ENCODE peak calls at places on chromosomes 5 and 9, in seven cellular contexts. I, V, K, N, H, R and Q are unnamed samples.

GRCh38 chr9:12775373-12775962 is 648 bp downstream of the LURAP1L start:
- DNase-seq in I (peak; percentile 42), V (no peak), K (no peak), N (no peak), H (peak; percentile 66), R (no peak), Q (peak; percentile 58)

GRCh38 chr5:171721469-171721868 is 64.1 kb upstream of the SMIM23 start:
- DNase-seq in I (no peak), V (no peak), K (no peak), N (no peak), H (no peak), R (no peak), Q (no peak)

GRCh38 chr5:128154943-128155342 is 71.4 kb downstream of the SLC12A2 start:
- DNase-seq in I (no peak), V (no peak), K (no peak), N (no peak), H (no peak), R (no peak), Q (no peak)

GRCh38 chr9:9214052-9214451 is 1398.8 kb downstream of the PTPRD start:
- DNase-seq in I (no peak), V (no peak), K (no peak), N (no peak), H (no peak), R (no peak), Q (no peak)

GRCh38 chr5:94916619-94917018 is 298.1 kb downstream of the SLF1 start:
- DNase-seq in I (no peak), V (no peak), K (no peak), N (no peak), H (no peak), R (no peak), Q (no peak)

GRCh38 chr9:112355305-112355953 is 22.0 kb upstream of the PTBP3 start:
- DNase-seq in I (peak; percentile 55), V (no peak), K (no peak), N (no peak), H (peak; percentile 72), R (no peak), Q (no peak)

GRCh38 chr5:150464554-150465012 is 15.0 kb upstream of the RPS14 start:
- DNase-seq in I (no peak), V (no peak), K (no peak), N (no peak), H (no peak), R (no peak), Q (no peak)

GRCh38 chr5:157253547-157253946 is 12.4 kb upstream of the CYFIP2 start:
- DNase-seq in I (no peak), V (peak; percentile 45), K (peak; percentile 47), N (peak; percentile 11), H (no peak), R (peak; percentile 10), Q (peak; percentile 67)

GRCh38 chr9:22208846-22209585 is 199.9 kb upstream of the CDKN2B start:
- DNase-seq in I (no peak), V (peak; percentile 36), K (no peak), N (no peak), H (no peak), R (peak; percentile 80), Q (no peak)

GRCh38 chr5:140382866-140383265 is 18.8 kb upstream of the ANKHD1 start:
- DNase-seq in I (no peak), V (no peak), K (no peak), N (no peak), H (no peak), R (no peak), Q (no peak)

GRCh38 chr9:32524558-32525461 is 1.2 kb downstream of the RIGI start:
- DNase-seq in I (no peak), V (no peak), K (peak; percentile 71), N (no peak), H (no peak), R (peak; percentile 9), Q (no peak)

GRCh38 chr9:27528886-27529315 is 713 bp downstream of the MOB3B start:
- DNase-seq in I (peak; percentile 74), V (peak; percentile 24), K (peak; percentile 52), N (no peak), H (peak; percentile 82), R (peak; percentile 2), Q (peak; percentile 58)

GRCh38 chr9:112447283-112447761 is 39.3 kb upstream of the KIAA1958 start:
- DNase-seq in I (no peak), V (no peak), K (no peak), N (peak; percentile 10), H (no peak), R (peak; percentile 26), Q (no peak)

GRCh38 chr5:172414618-172415599 is 39.4 kb downstream of the SH3PXD2B start:
- DNase-seq in I (no peak), V (no peak), K (no peak), N (no peak), H (no peak), R (no peak), Q (no peak)

GRCh38 chr5:76210946-76211345 is 127.8 kb downstream of the SV2C start:
- DNase-seq in I (no peak), V (no peak), K (no peak), N (no peak), H (no peak), R (no peak), Q (no peak)

GRCh38 chr5:76207122-76207521 is 123.9 kb downstream of the SV2C start:
- DNase-seq in I (no peak), V (no peak), K (no peak), N (no peak), H (no peak), R (no peak), Q (no peak)

GRCh38 chr5:76204191-76204590 is 121.0 kb downstream of the SV2C start:
- DNase-seq in I (no peak), V (no peak), K (no peak), N (no peak), H (no peak), R (no peak), Q (no peak)

GRCh38 chr5:76204713-76205112 is 121.5 kb downstream of the SV2C start:
- DNase-seq in I (no peak), V (no peak), K (peak; percentile 40), N (no peak), H (no peak), R (no peak), Q (no peak)

GRCh38 chr5:76209297-76209696 is 126.1 kb downstream of the SV2C start:
- DNase-seq in I (no peak), V (peak; percentile 6), K (no peak), N (no peak), H (no peak), R (no peak), Q (no peak)
- TF ChIP-seq CTCF in I (no peak), V (peak; percentile 7), K (no peak), N (no peak), H (no peak), R (no peak), Q (peak; percentile 25)

DNA sequence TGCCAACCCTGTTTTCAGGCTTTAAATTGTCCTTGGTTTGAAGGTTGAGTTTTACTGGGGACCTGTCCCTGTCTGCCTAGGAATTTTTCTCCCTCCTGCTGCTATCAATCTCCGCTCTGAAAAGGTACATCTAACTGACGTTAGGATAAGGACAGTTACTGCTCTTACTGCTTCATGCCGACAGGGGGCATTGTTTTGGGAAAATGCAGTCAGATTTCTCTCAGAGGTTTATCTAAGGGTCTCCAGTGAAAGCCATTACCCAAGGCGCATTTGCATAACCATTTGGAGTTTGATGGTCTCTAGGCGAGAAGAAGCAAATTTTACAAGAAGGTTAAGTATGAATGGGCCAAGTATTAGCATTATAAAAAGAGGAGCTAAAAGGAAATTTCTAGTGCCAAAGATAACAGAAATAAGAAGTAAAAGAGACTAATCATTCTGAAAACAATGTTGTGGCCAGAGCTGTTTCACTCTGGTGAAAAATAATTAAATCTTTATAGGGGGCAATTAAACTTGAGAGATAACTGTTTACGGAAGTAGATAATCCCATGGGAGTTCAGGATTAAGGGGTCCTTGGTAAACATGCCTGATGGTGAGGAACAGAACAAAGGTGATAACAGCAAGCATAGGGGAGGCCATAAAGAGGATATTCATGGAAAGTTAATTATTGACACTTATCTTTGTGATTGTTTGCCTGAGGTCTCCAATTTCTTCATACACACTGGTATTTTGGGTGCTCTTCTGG is 605.0 kb downstream of the MTRR start:
- DNase-seq in I (no peak), V (no peak), K (no peak), N (no peak), H (no peak), R (no peak), Q (no peak)
- TF ChIP-seq CTCF in I (no peak), V (no peak), K (no peak), N (peak; percentile 42), H (no peak), R (no peak), Q (no peak)

GRCh38 chr9:116661037-116661954 is 25.8 kb upstream of the TRIM32 start:
- DNase-seq in I (no peak), V (peak; percentile 81), K (peak; percentile 31), N (peak; percentile 74), H (no peak), R (peak; percentile 60), Q (peak; percentile 23)
- TF ChIP-seq CTCF in I (peak; percentile 75), V (peak; percentile 89), K (peak; percentile 67), N (peak; percentile 82), H (peak; percentile 76), R (peak; percentile 80), Q (peak; percentile 76)

GRCh38 chr9:69121155-69122085 is 52.7 kb upstream of the TJP2 start:
- DNase-seq in I (peak; percentile 74), V (peak; percentile 21), K (peak; percentile 66), N (no peak), H (peak; percentile 85), R (no peak), Q (peak; percentile 71)
- TF ChIP-seq CTCF in I (no peak), V (no peak), K (no peak), N (peak; percentile 9), H (no peak), R (no peak), Q (no peak)

GRCh38 chr5:74943905-74944304 is 77.7 kb upstream of the FAM169A start:
- DNase-seq in I (no peak), V (no peak), K (no peak), N (no peak), H (no peak), R (no peak), Q (no peak)
- TF ChIP-seq CTCF in I (no peak), V (no peak), K (peak; percentile 7), N (peak; percentile 45), H (no peak), R (peak; percentile 21), Q (no peak)

GRCh38 chr5:169226904-169227303 is 74.0 kb downstream of the SLIT3 start:
- DNase-seq in I (no peak), V (peak; percentile 14), K (no peak), N (no peak), H (no peak), R (no peak), Q (no peak)
- TF ChIP-seq CTCF in I (no peak), V (no peak), K (no peak), N (no peak), H (no peak), R (no peak), Q (no peak)

DNA sequence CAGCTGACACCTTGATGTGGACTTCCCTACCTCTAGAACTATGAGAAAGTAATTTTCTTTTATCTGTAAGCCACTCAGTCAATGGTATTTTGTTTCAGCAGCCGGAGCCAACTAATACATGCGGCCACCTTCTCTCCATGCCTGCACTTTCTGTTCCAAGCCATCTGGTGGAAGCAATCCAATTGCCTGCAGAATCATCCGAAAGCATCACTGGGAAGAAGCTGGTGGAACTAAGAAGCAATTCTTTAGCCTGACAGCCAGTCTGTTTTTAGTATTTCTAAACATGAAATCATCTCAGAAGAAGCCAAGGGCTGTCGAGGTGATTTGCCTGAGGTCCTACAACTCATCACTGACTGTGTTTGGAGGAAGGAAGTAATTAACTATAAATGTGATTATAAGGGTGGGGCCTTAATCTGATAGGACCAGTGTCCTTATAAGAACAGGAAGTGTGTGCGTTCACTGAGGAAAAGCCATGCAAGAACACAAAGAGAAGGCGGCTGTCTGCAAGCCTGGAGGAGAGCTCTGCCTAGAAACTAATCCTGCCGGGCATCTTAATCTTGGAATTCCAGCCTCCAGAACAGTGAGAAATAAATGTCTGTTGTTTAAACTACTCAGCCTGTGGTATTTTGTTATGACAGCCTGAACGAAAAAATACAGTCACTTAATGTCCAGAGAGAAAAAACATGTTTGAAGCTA is 49.1 kb downstream of the NXNL2 start:
- DNase-seq in I (no peak), V (no peak), K (no peak), N (peak; percentile 70), H (no peak), R (peak; percentile 91), Q (no peak)
- TF ChIP-seq CTCF in I (no peak), V (no peak), K (no peak), N (peak; percentile 43), H (no peak), R (no peak), Q (no peak)